ENCODE peak calls at places on chromosomes 2 and 18, in five cellular contexts. G, K, U, F and B are unnamed samples.

GRCh38 chr18:30970201-30970816 is 72.2 kb downstream of the DSC3 start:
- DNase-seq in G (no peak), K (no peak), U (peak), F (peak), B (peak)

GRCh38 chr2:191325651-191326365 is 80.6 kb downstream of the MYO1B start:
- DNase-seq in G (no peak), K (no peak), U (no peak), F (no peak), B (no peak)

GRCh38 chr2:9897331-9897737 is 54.1 kb downstream of the TAF1B start:
- DNase-seq in G (no peak), K (peak), U (no peak), F (no peak), B (peak)

GRCh38 chr2:157894694-157895450 is 18.7 kb upstream of the ACVR1 start:
- DNase-seq in G (no peak), K (no peak), U (peak), F (no peak), B (no peak)

GRCh38 chr2:127525692-127526141 is 572 bp downstream of the IWS1 start:
- DNase-seq in G (no peak), K (peak), U (no peak), F (peak), B (peak)

GRCh38 chr2:225398372-225398771 is 1.1 kb upstream of the NYAP2 start:
- DNase-seq in G (no peak), K (no peak), U (no peak), F (no peak), B (no peak)

GRCh38 chr2:449246-450067 is 161.6 kb upstream of the ALKAL2 start:
- DNase-seq in G (no peak), K (no peak), U (no peak), F (no peak), B (no peak)

GRCh38 chr2:46007412-46007811 is 289.8 kb upstream of the EPAS1 start:
- DNase-seq in G (no peak), K (no peak), U (no peak), F (no peak), B (no peak)

GRCh38 chr18:70328169-70328568 is 39.3 kb downstream of the SOCS6 start:
- DNase-seq in G (no peak), K (no peak), U (no peak), F (no peak), B (no peak)

GRCh38 chr18:11167778-11168177 is 18.4 kb upstream of the PIEZO2 start:
- DNase-seq in G (no peak), K (no peak), U (no peak), F (no peak), B (no peak)

GRCh38 chr2:17800219-17800618 is 16.0 kb upstream of the MSGN1 start:
- DNase-seq in G (no peak), K (no peak), U (no peak), F (peak), B (no peak)

GRCh38 chr2:24749069-24749691 is 44.0 kb downstream of the PTRHD1 start:
- DNase-seq in G (no peak), K (no peak), U (no peak), F (no peak), B (no peak)

GRCh38 chr2:20614201-20615045 is 36.5 kb downstream of the HS1BP3 start:
- DNase-seq in G (peak), K (no peak), U (no peak), F (peak), B (no peak)

GRCh38 chr2:206020151-206020550 is 65.8 kb downstream of the INO80D start:
- DNase-seq in G (no peak), K (no peak), U (no peak), F (no peak), B (no peak)

GRCh38 chr2:162126145-162126926 is 25.7 kb downstream of the GCG start:
- DNase-seq in G (no peak), K (peak), U (no peak), F (no peak), B (no peak)

GRCh38 chr2:234488913-234489451 is 7.9 kb downstream of the ARL4C start:
- DNase-seq in G (no peak), K (peak), U (no peak), F (no peak), B (no peak)

GRCh38 chr2:71454221-71455010 is 1.1 kb downstream of the DYSF start:
- DNase-seq in G (peak), K (peak), U (no peak), F (no peak), B (no peak)

GRCh38 chr2:234333168-234334130 is 163.4 kb downstream of the ARL4C start:
- DNase-seq in G (no peak), K (no peak), U (no peak), F (no peak), B (no peak)

GRCh38 chr2:69241039-69241586 is 145.9 kb downstream of the GFPT1 start:
- DNase-seq in G (no peak), K (no peak), U (no peak), F (no peak), B (no peak)

GRCh38 chr2:226678422-226678821 is 121.2 kb downstream of the IRS1 start:
- DNase-seq in G (no peak), K (no peak), U (no peak), F (no peak), B (no peak)

GRCh38 chr2:137252934-137253333 is 487.6 kb downstream of the THSD7B start:
- DNase-seq in G (no peak), K (no peak), U (no peak), F (no peak), B (no peak)

GRCh38 chr2:60364441-60364840 is 189.0 kb downstream of the BCL11A start:
- DNase-seq in G (no peak), K (no peak), U (no peak), F (no peak), B (no peak)

GRCh38 chr2:38443021-38443541 is 66.0 kb upstream of the ATL2 start:
- DNase-seq in G (no peak), K (no peak), U (no peak), F (no peak), B (no peak)

GRCh38 chr2:128425731-128426620 is 107.3 kb upstream of the HS6ST1 start:
- DNase-seq in G (peak), K (no peak), U (no peak), F (no peak), B (no peak)

GRCh38 chr2:120899373-120899772 is 163.7 kb downstream of the GLI2 start:
- DNase-seq in G (no peak), K (no peak), U (peak), F (no peak), B (no peak)

GRCh38 chr18:59180150-59180845 is 39.7 kb upstream of the GRP start:
- DNase-seq in G (no peak), K (no peak), U (no peak), F (no peak), B (no peak)

GRCh38 chr2:2192385-2192957 is 138.6 kb downstream of the MYT1L start:
- DNase-seq in G (no peak), K (no peak), U (no peak), F (no peak), B (no peak)

GRCh38 chr2:104901037-104901851 is 47.3 kb downstream of the POU3F3 start:
- DNase-seq in G (no peak), K (no peak), U (no peak), F (no peak), B (peak)

GRCh38 chr2:65299246-65299645 is 71.6 kb downstream of the ACTR2 start:
- DNase-seq in G (no peak), K (peak), U (no peak), F (no peak), B (no peak)

GRCh38 chr2:172438741-172439508 is 11.5 kb downstream of the ITGA6 start:
- DNase-seq in G (no peak), K (no peak), U (no peak), F (no peak), B (no peak)

DNA sequence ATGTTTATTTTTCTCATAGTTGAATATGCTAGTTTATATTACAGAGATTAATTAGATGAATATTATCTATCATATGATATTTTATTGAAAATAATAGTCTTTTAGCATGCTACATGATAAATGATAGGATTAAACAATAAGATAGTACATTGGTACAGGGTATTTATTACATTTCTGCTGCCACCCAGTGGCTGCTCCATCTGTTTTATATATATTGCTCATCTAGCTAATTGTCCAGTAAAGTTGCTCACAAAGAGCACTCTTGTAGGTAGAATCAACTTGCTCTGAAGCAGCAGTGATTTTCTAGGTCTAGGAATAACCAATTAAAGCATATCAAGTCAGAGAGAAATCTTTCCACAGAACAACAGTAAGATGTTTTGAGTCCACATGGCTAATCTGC is 183.3 kb downstream of the ASXL3 start:
- DNase-seq in G (no peak), K (peak), U (no peak), F (no peak), B (no peak)
- TF ChIP-seq CTCF in G (peak), K (peak), U (no peak), F (no peak), B (peak)

GRCh38 chr18:79616651-79617518 is 62.7 kb upstream of the CTDP1 start:
- DNase-seq in G (peak), K (no peak), U (no peak), F (no peak), B (no peak)
- TF ChIP-seq CTCF in G (no peak), K (no peak), U (no peak), F (no peak), B (no peak)

DNA sequence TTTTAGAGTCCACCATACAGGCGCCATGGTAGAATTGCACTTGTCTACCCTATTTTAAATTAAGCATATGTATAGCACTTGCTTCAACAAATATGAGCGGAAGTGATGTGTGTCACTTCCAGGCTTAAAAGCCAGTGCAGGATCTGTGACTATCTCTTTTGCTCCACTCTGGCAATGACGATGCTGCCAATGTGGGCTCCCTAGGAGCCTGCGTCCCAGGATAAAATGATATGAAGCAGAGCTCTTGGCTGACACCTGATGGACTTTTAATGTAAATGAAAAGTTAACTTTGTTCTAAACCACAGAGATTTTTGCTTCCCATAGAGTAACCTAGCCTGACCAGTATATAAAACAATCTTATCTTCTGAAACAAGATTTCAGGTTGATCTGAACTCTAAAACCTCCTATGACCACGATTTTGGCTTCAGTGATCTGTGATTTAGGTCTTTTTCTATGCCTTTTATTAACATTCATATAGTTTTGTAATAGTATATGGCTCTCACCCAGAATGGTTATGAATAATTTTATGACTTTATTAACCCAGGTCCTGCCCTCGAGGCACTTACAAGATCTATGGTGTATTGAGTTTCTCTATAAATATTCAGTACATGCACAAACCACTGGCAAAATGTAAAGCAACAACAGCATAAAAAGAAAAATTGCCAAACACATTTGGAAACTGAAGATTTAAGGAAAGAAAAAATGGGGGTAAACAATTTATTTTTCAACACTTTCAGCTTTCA is 422.5 kb upstream of the PIK3C3 start:
- DNase-seq in G (no peak), K (no peak), U (no peak), F (no peak), B (no peak)
- TF ChIP-seq CTCF in G (no peak), K (no peak), U (no peak), F (no peak), B (peak)

DNA sequence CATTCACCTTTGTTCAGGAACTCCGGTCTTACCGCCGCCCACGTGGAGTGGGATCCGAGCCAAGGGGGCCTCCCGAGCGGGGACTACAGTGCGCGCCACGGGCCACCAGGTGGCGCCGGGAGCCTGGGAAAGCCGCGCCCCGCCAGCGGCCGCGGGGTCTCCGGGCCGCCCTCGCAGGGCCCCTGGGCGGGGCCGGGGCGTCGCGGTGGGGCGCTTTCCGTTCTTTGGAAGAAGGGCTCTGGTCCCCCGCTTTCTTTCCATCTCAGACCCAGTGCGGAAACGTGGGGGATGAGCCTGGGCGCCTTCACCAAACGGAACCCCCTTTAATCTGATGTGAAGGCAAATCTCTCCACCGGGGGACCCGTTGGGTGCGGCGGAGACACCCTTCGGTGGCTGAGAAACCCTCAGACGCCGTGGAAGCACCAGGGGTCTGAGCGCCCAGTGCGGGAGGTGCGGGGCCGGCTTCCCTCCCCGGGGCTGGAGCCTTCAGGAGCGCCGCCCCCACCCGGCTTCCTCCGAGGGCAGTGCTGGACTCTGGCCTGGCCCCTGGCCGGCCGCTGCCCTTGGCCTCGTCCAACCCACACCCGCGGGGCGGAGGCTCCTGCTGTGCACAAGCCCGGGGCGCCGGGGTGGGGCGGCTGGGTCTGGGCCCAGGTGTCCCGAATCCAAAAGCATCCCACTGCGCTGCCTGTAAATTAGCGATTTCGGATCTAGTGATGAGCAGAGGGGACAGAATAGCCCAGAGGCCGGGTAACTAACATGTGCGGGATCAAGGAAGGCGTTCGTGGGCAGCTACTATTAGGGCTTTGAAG is 44.6 kb downstream of the GORASP2 start:
- DNase-seq in G (peak), K (peak), U (peak), F (peak), B (peak)
- TF ChIP-seq CTCF in G (peak), K (peak), U (peak), F (peak), B (peak)

GRCh38 chr2:112723995-112724394 is 3.2 kb downstream of the NT5DC4 start:
- DNase-seq in G (no peak), K (no peak), U (no peak), F (no peak), B (no peak)

GRCh38 chr2:112726487-112727190 is 5.8 kb downstream of the NT5DC4 start:
- DNase-seq in G (peak), K (peak), U (peak), F (peak), B (no peak)

GRCh38 chr2:112723556-112723940 is 2.7 kb downstream of the NT5DC4 start:
- DNase-seq in G (no peak), K (no peak), U (no peak), F (no peak), B (no peak)

GRCh38 chr2:112725545-112726457 is 5.0 kb downstream of the NT5DC4 start:
- DNase-seq in G (peak), K (peak), U (no peak), F (peak), B (no peak)

DNA sequence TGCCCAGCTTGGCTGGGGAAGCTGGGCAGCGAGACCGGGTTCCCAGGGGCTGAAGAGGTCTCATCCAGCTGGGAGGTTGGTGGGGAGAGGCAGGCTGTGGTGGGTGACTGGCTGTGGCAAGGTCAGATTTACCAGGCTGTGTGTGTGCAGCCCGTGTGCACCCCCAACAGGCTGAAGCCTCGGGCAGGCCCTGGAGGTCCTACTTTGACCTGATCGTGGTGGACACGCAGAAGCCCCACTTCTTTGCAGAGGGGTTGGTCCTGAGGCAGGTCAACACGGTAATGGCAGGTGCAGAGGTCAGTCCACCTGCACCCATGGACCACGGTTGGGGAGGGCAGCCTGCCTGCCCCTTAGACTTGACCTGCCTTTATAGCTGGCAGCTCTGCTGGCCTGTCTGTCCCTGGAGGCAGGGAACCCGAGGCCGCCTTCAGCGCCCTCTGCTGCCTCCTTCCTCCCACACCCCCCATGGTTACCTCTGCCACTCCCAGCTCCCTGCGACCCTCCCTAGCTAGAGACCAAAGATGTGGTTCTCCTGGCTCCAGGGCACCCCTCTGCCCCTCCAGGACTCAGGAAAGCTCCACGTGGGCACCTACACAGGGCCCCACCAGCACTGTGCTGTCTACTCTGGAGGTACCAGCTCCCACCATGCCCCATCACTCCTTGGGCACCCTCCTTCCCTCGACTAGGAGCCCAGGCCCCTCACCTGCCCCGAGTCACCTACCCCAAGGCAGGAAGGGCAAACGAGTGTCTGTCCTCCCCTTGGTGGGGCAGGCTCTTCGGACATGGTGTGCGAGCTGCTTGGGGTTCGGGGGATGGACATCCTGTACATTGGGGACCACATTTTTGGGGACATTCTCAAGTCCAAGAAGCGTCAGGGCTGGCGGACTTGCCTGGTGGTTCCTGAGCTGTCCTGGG is 4.0 kb downstream of the NT5DC4 start:
- DNase-seq in G (peak), K (peak), U (no peak), F (peak), B (no peak)
- TF ChIP-seq CTCF in G (no peak), K (peak), U (peak), F (peak), B (peak)

DNA sequence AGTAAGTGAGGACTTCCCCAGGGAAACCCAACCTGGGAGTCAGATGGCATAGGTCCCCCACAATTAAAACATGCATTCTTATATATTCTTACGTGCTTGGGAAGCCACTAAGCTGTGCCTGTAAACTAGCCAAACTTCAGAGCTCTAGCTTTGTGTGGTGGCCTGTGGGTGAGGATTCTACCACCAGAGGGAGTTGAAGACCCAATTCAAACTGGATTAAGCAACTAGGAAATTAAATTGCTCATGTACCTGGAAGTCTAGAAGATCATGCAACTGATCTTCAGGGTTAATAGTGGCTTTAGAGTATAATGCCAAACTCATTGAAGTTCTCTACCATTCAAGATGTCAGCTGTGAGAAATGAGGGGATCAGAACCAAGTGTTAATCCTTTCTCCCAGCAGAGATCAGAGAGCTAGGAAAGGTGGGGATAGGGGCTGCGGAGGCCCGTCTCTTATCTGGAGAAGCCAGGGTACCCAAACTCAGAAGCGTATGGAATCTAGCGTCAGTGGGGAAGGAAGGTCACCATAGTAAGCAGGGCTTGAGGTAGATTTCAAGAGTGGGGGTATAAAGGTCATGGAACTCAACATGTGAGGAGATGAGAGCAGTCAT is 53.2 kb upstream of the CCDC85A start:
- DNase-seq in G (no peak), K (no peak), U (peak), F (no peak), B (no peak)
- TF ChIP-seq CTCF in G (peak), K (no peak), U (peak), F (peak), B (peak)

GRCh38 chr18:52991246-52991645 is 651.2 kb downstream of the DCC start:
- DNase-seq in G (no peak), K (no peak), U (no peak), F (no peak), B (no peak)

GRCh38 chr18:52995875-52996274 is 655.9 kb downstream of the DCC start:
- DNase-seq in G (no peak), K (no peak), U (no peak), F (no peak), B (no peak)

DNA sequence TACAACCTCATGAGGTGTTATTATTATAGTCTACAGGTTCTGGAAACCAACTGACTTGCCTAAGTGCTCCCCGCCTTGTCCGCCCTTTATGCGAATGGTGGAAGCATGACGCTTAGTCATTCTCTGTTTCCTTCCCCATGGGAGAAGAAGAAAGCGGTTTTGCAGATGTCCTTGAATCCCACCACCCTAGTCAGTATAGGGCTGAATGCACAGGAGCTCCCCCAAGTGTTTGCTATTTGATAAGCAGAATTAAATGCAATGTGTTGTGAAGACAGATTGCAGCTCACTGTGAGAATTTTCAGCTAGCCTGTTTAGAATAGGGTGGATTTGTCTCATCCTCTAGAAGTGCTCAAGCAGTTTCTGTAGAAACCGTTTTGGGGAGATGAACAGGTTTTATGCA is 652.0 kb downstream of the DCC start:
- DNase-seq in G (no peak), K (no peak), U (no peak), F (peak), B (no peak)
- TF ChIP-seq CTCF in G (no peak), K (no peak), U (no peak), F (peak), B (peak)